ENCODE peak calls at places on chromosome 17, in seven cellular contexts. L is H1, P is K562, U is HCT116, V is GM12878, B is SK-N-SH, X is HepG2. O is an unnamed sample.

GRCh38 chr17:83006515-83007455 is 72.6 kb upstream of the METRNL start:
- DNase-seq in L (no peak), P (no peak), U (no peak), V (no peak), B (peak), X (no peak), O (no peak)

GRCh38 chr17:74272731-74273201 is 1.3 kb upstream of the DNAI2 start:
- DNase-seq in L (no peak), P (no peak), U (no peak), V (no peak), B (no peak), X (no peak), O (no peak)

GRCh38 chr17:20981046-20981920 is 61.5 kb downstream of the USP22 start:
- DNase-seq in L (no peak), P (no peak), U (no peak), V (no peak), B (no peak), X (no peak), O (no peak)

GRCh38 chr17:50133028-50133768 is 3.2 kb upstream of the SAMD14 start:
- DNase-seq in L (no peak), P (no peak), U (no peak), V (no peak), B (peak), X (peak), O (peak)

GRCh38 chr17:45096141-45096540 is 35.0 kb downstream of the NMT1 start:
- DNase-seq in L (no peak), P (no peak), U (peak), V (no peak), B (no peak), X (peak), O (peak)

GRCh38 chr17:9228408-9229159 is 207.3 kb downstream of the NTN1 start:
- DNase-seq in L (no peak), P (no peak), U (no peak), V (no peak), B (no peak), X (no peak), O (no peak)

GRCh38 chr17:28357901-28358197 is 522 bp upstream of the POLDIP2 start:
- DNase-seq in L (no peak), P (no peak), U (no peak), V (no peak), B (no peak), X (no peak), O (no peak)

GRCh38 chr17:10772425-10773380 is 31.2 kb downstream of the TMEM238L start:
- DNase-seq in L (peak), P (peak), U (peak), V (no peak), B (no peak), X (peak), O (peak)

GRCh38 chr17:34051046-34051445 is 204.0 kb upstream of the CCL2 start:
- DNase-seq in L (no peak), P (no peak), U (no peak), V (no peak), B (no peak), X (no peak), O (no peak)

GRCh38 chr17:17682293-17682736 is 1.1 kb downstream of the RAI1 start:
- DNase-seq in L (no peak), P (peak), U (no peak), V (no peak), B (peak), X (no peak), O (no peak)

GRCh38 chr17:17682737-17683675 is 1.7 kb downstream of the RAI1 start:
- DNase-seq in L (no peak), P (peak), U (no peak), V (no peak), B (peak), X (no peak), O (peak)

GRCh38 chr17:17681187-17681743 is at the start of gene RAI1:
- DNase-seq in L (no peak), P (peak), U (no peak), V (no peak), B (peak), X (peak), O (no peak)

GRCh38 chr17:17680477-17681186 is 626 bp upstream of the RAI1 start:
- DNase-seq in L (no peak), P (no peak), U (no peak), V (no peak), B (no peak), X (no peak), O (no peak)

GRCh38 chr17:17681744-17682292 is 560 bp downstream of the RAI1 start:
- DNase-seq in L (no peak), P (peak), U (no peak), V (no peak), B (peak), X (no peak), O (no peak)
- TF ChIP-seq JUND in L (no peak), P (no peak), U (no peak), V (no peak), B (no peak), X (no peak), O (no peak)

GRCh38 chr17:18323007-18323406 is 7.9 kb downstream of the SMCR8 start:
- DNase-seq in L (no peak), P (no peak), U (no peak), V (no peak), B (no peak), X (no peak), O (no peak)
- TF ChIP-seq JUND in L (no peak), P (no peak), U (no peak), V (no peak), B (no peak), X (no peak), O (no peak)

GRCh38 chr17:41301916-41302901 is at the start of gene KRTAP29-1:
- DNase-seq in L (no peak), P (no peak), U (no peak), V (no peak), B (no peak), X (no peak), O (no peak)

GRCh38 chr17:41304091-41304490 is 1.4 kb upstream of the KRTAP29-1 start:
- DNase-seq in L (no peak), P (no peak), U (no peak), V (no peak), B (no peak), X (no peak), O (no peak)

GRCh38 chr17:41301204-41301790 is 1.4 kb downstream of the KRTAP29-1 start:
- DNase-seq in L (no peak), P (no peak), U (no peak), V (no peak), B (no peak), X (no peak), O (no peak)

GRCh38 chr17:41302981-41303380 is 330 bp upstream of the KRTAP29-1 start:
- DNase-seq in L (no peak), P (no peak), U (no peak), V (no peak), B (no peak), X (no peak), O (no peak)

GRCh38 chr17:41298458-41299135 is 4.1 kb downstream of the KRTAP29-1 start:
- DNase-seq in L (no peak), P (no peak), U (no peak), V (no peak), B (no peak), X (no peak), O (no peak)
- TF ChIP-seq JUND in L (no peak), P (no peak), U (no peak), V (no peak), B (no peak), X (no peak), O (no peak)

DNA sequence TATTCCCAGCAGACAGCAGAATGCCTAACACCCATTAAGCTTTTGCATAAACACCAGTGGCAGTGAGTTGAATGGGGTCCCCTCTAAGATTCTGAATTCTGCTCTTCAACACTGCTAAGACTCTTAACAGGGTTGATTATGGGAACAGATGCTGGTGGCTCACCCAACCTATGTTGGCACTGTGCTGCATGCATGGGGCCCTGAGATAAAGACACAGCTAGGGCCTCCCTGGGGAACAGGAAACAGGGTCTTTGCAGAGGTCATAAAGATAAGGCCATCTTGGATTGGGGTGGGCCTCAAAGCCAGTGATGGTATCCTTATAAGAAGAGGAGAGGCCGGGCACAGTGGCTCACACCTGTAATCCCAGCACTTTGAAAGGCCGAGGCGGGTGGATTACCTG is 190.8 kb downstream of the SLC39A11 start:
- DNase-seq in L (no peak), P (peak), U (no peak), V (no peak), B (no peak), X (no peak), O (no peak)
- TF ChIP-seq JUND in L (no peak), P (no peak), U (no peak), V (no peak), B (no peak), X (no peak), O (no peak)

O was measured in T47D.